ENCODE peak calls at places on chromosomes 3 and 15, in ten cellular contexts. U is NCI-H2227 treated with DMSO at 0.1 percent for 48 hours; T is posterior vena cava; Z is activated T-cell treated with anti-CD3 and anti-CD28 coated beads, Interleukin-2, amount 50 U/mL, for 72 hours; I is NCI-H1694 treated with DMSO at 0.1 percent for 48 hours; N is NCI-H2171; J is K562; P is substantia nigra; O is AG09309; L is stimulated activated CD8-positive, alpha-beta memory T cell treated with anti-CD3 and anti-CD28 coated beads, Interleukin-2, amount 100 ng/mL, for 1 hour. E is an unnamed sample.

GRCh38 chr3:20023663-20024417 is 11.8 kb upstream of the PP2D1 start:
- DNase-seq in U (no peak), T (no peak), Z (no peak), I (no peak), N (no peak), J (no peak), P (no peak), O (no peak), L (no peak), E (no peak)

GRCh38 chr3:155352900-155353490 is 59.5 kb upstream of the STRIT1 start:
- DNase-seq in U (peak; percentile 35), T (no peak), Z (no peak), I (peak; percentile 71), N (peak; percentile 25), J (no peak), P (no peak), O (peak; percentile 14), L (no peak), E (no peak)

GRCh38 chr15:23869391-23869790 is 182.3 kb upstream of the NDN start:
- DNase-seq in U (peak; percentile 73), T (no peak), Z (no peak), I (no peak), N (no peak), J (peak; percentile 19), P (no peak), O (no peak), L (no peak), E (peak; percentile 69)

GRCh38 chr3:135924506-135924905 is 41.0 kb upstream of the PPP2R3A start:
- DNase-seq in U (no peak), T (no peak), Z (no peak), I (no peak), N (no peak), J (no peak), P (no peak), O (no peak), L (no peak), E (no peak)

GRCh38 chr3:264394-265156 is 68.0 kb downstream of the CHL1 start:
- DNase-seq in U (no peak), T (no peak), Z (no peak), I (no peak), N (no peak), J (no peak), P (no peak), O (peak; percentile 18), L (no peak), E (no peak)

GRCh38 chr15:89462198-89462912 is 34.0 kb downstream of the RHCG start:
- DNase-seq in U (no peak), T (peak; percentile 24), Z (no peak), I (no peak), N (no peak), J (peak; percentile 37), P (peak; percentile 17), O (no peak), L (no peak), E (no peak)

GRCh38 chr3:58079773-58080172 is 71.6 kb downstream of the FLNB start:
- DNase-seq in U (no peak), T (no peak), Z (no peak), I (no peak), N (no peak), J (no peak), P (no peak), O (no peak), L (no peak), E (no peak)

GRCh38 chr3:47961815-47962606 is 54.2 kb downstream of the MAP4 start:
- DNase-seq in U (no peak), T (no peak), Z (no peak), I (no peak), N (no peak), J (no peak), P (no peak), O (no peak), L (no peak), E (no peak)

GRCh38 chr3:137687181-137687880 is 76.8 kb upstream of the SOX14 start:
- DNase-seq in U (no peak), T (no peak), Z (no peak), I (no peak), N (no peak), J (no peak), P (no peak), O (no peak), L (no peak), E (no peak)

GRCh38 chr3:183699238-183699947 is 1.8 kb downstream of the YEATS2 start:
- DNase-seq in U (no peak), T (no peak), Z (no peak), I (no peak), N (no peak), J (no peak), P (no peak), O (no peak), L (no peak), E (no peak)

GRCh38 chr3:120094776-120095225 is 554 bp upstream of the GSK3B start:
- DNase-seq in U (peak; percentile 97), T (peak; percentile 100), Z (peak; percentile 99), I (peak; percentile 100), N (peak; percentile 100), J (peak; percentile 89), P (peak; percentile 100), O (peak; percentile 99), L (no peak), E (peak; percentile 99)

GRCh38 chr3:117708601-117709000 is 999.0 kb downstream of the TUSC7 start:
- DNase-seq in U (no peak), T (no peak), Z (no peak), I (no peak), N (no peak), J (no peak), P (no peak), O (no peak), L (no peak), E (no peak)

GRCh38 chr3:136842294-136842693 is 19.7 kb upstream of the NCK1 start:
- DNase-seq in U (no peak), T (no peak), Z (no peak), I (no peak), N (no peak), J (no peak), P (no peak), O (no peak), L (no peak), E (no peak)

GRCh38 chr3:190265795-190266194 is 56.5 kb downstream of the CLDN1 start:
- DNase-seq in U (no peak), T (no peak), Z (no peak), I (no peak), N (no peak), J (no peak), P (no peak), O (no peak), L (no peak), E (peak; percentile 91)

GRCh38 chr15:68187559-68187958 is 17.6 kb downstream of the CALML4 start:
- DNase-seq in U (no peak), T (no peak), Z (no peak), I (peak; percentile 65), N (peak; percentile 64), J (no peak), P (no peak), O (peak; percentile 13), L (no peak), E (no peak)

E was measured in RWPE2.